ENCODE peak calls at places on chromosomes 11 and 22, in ten cellular contexts. H is lower leg skin, L is A549, F is heart left ventricle, G is PC-3, C is astrocyte of the cerebellum, S is tibial nerve, Y is ovary, U is astrocyte of the spinal cord, A is uterus. M is an unnamed sample.

GRCh38 chr22:27475548-27475897 is 326.0 kb downstream of the MN1 start:
- DNase-seq in F (no peak), C (no peak), L (no peak), A (no peak), H (no peak), S (no peak), G (peak; percentile 23), Y (no peak), U (no peak), M (peak; percentile 13)

GRCh38 chr11:65432133-65432650 is 9.6 kb downstream of the NEAT1 start:
- DNase-seq in Y (no peak), U (no peak), L (no peak), A (no peak), C (no peak), F (no peak), G (no peak), S (no peak), H (no peak), M (peak; percentile 61)

GRCh38 chr11:44065851-44066731 is at the start of gene ACCS:
- DNase-seq in U (peak; percentile 94), F (peak; percentile 97), C (peak; percentile 67), G (peak; percentile 84), Y (peak; percentile 96), H (peak; percentile 99), L (peak; percentile 97), A (peak; percentile 96), S (peak; percentile 95), M (peak; percentile 95)

GRCh38 chr11:44988981-44989635 is 38.4 kb upstream of the TP53I11 start:
- DNase-seq in U (no peak), G (no peak), A (no peak), L (no peak), H (peak; percentile 69), C (no peak), Y (peak; percentile 4), F (no peak), S (no peak), M (no peak)

GRCh38 chr11:75066061-75066460 is 30.6 kb downstream of the OR2AT4 start:
- DNase-seq in G (peak; percentile 54), C (no peak), A (no peak), Y (no peak), U (no peak), H (no peak), F (no peak), S (no peak), L (no peak), M (no peak)

GRCh38 chr22:35446365-35446764 is 46.4 kb downstream of the MCM5 start:
- DNase-seq in A (peak; percentile 78), G (peak; percentile 60), S (no peak), H (no peak), F (no peak), Y (no peak), C (peak; percentile 56), U (peak; percentile 84), L (no peak), M (peak; percentile 66)

GRCh38 chr11:86447763-86448480 is 73.2 kb downstream of the CCDC81 start:
- DNase-seq in G (no peak), L (no peak), A (no peak), Y (no peak), S (no peak), C (no peak), F (no peak), U (no peak), H (no peak), M (no peak)

GRCh38 chr11:108587109-108587508 is 6.5 kb downstream of the EXPH5 start:
- DNase-seq in S (no peak), A (no peak), Y (no peak), F (no peak), H (no peak), C (no peak), L (no peak), U (no peak), G (no peak), M (no peak)

GRCh38 chr11:66068154-66068821 is 1.8 kb upstream of the PACS1 start:
- DNase-seq in C (peak; percentile 49), F (peak; percentile 81), S (peak; percentile 78), U (peak; percentile 62), G (peak; percentile 80), H (peak; percentile 93), L (peak; percentile 81), A (peak; percentile 61), Y (peak; percentile 77), M (peak; percentile 73)

GRCh38 chr11:71221201-71221600 is 31.2 kb downstream of the SHANK2 start:
- DNase-seq in Y (no peak), A (no peak), L (no peak), G (no peak), C (no peak), F (no peak), U (no peak), H (no peak), S (no peak), M (no peak)

GRCh38 chr11:73597340-73597955 is 464 bp downstream of the FAM168A start:
- DNase-seq in F (no peak), H (peak; percentile 86), G (no peak), A (no peak), C (no peak), S (no peak), U (no peak), Y (no peak), L (no peak), M (no peak)

GRCh38 chr11:73592640-73593039 is 5.3 kb downstream of the FAM168A start:
- DNase-seq in C (no peak), L (no peak), F (no peak), S (no peak), H (no peak), U (no peak), G (no peak), A (no peak), Y (no peak), M (no peak)

GRCh38 chr11:73596547-73596946 is 1.4 kb downstream of the FAM168A start:
- DNase-seq in G (no peak), Y (no peak), U (no peak), C (no peak), F (no peak), A (no peak), L (no peak), H (no peak), S (no peak), M (no peak)

GRCh38 chr11:73598719-73599379 is 937 bp upstream of the FAM168A start:
- DNase-seq in L (no peak), S (no peak), H (no peak), G (no peak), Y (no peak), U (no peak), C (no peak), F (no peak), A (no peak), M (no peak)

GRCh38 chr11:73597956-73598718 is at the start of gene FAM168A:
- DNase-seq in H (peak; percentile 99), C (peak; percentile 96), A (peak; percentile 94), G (peak; percentile 97), S (peak; percentile 92), U (peak; percentile 98), L (peak; percentile 98), Y (peak; percentile 94), F (peak; percentile 98), M (peak; percentile 98)
- TF ChIP-seq CTCF in H (no peak), C (no peak), A (no peak), G (no peak), S (peak; percentile 65), U (no peak), L (no peak), Y (peak; percentile 17), F (no peak), M (peak; percentile 13)

GRCh38 chr22:23085785-23086184 is 15.5 kb downstream of the GNAZ start:
- DNase-seq in U (no peak), G (no peak), C (no peak), A (no peak), H (no peak), Y (no peak), S (no peak), L (no peak), F (no peak), M (no peak)
- H3K4me3 ChIP-seq in U (no peak overlapping the region), G (no peak overlapping the region), C (no peak overlapping the region), A (no peak overlapping the region), H (no peak overlapping the region), Y (no peak overlapping the region), S (no peak overlapping the region), L (no peak overlapping the region), F (no peak overlapping the region), M (no peak overlapping the region)

DNA sequence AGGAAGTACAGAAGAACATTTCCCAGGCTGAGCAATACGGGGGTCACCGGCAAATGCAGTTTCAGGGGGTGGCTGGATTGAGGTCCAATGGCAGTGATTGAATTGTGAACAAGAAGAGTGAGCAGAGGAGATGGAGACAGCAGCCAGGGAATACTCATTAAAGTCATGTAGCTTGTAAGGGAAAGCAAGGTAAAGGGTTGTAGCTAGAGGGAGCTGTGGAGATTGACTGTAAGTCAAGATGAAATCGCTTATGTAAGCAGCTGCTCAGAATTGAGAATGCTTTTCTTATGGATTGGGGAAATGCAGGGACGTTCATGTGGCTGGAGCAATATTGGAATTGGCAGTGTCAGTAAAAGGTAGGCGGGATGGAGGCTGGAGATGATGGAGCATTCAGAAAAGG is 111.4 kb upstream of the TBCEL start:
- DNase-seq in F (no peak), G (peak; percentile 60), L (peak; percentile 51), S (no peak), H (no peak), U (peak; percentile 27), C (peak; percentile 12), A (no peak), Y (no peak), M (peak; percentile 62)
- TF ChIP-seq CTCF in F (peak; percentile 14), G (peak; percentile 64), L (peak; percentile 27), S (no peak), H (no peak), U (peak; percentile 42), C (peak; percentile 36), A (no peak), Y (no peak), M (peak; percentile 50)

GRCh38 chr11:111923351-111923788 is 4.7 kb downstream of the C11orf52 start:
- DNase-seq in U (peak; percentile 36), A (no peak), S (peak; percentile 33), F (no peak), C (no peak), L (no peak), H (no peak), G (no peak), Y (no peak), M (peak; percentile 72)

GRCh38 chr11:111926505-111927391 is 8.0 kb downstream of the C11orf52 start:
- DNase-seq in Y (peak; percentile 97), H (peak; percentile 99), U (peak; percentile 98), C (peak; percentile 92), F (peak; percentile 98), G (peak; percentile 99), A (peak; percentile 97), L (peak; percentile 93), S (peak; percentile 96), M (peak; percentile 95)

GRCh38 chr11:111922803-111923202 is 4.1 kb downstream of the C11orf52 start:
- DNase-seq in S (peak; percentile 99), C (peak; percentile 73), U (peak; percentile 76), L (no peak), G (peak; percentile 65), Y (peak; percentile 84), F (no peak), H (no peak), A (no peak), M (peak; percentile 95)

GRCh38 chr11:111925953-111926352 is 7.2 kb downstream of the C11orf52 start:
- DNase-seq in L (no peak), U (no peak), H (no peak), C (no peak), G (no peak), S (no peak), Y (no peak), F (no peak), A (no peak), M (no peak)

DNA sequence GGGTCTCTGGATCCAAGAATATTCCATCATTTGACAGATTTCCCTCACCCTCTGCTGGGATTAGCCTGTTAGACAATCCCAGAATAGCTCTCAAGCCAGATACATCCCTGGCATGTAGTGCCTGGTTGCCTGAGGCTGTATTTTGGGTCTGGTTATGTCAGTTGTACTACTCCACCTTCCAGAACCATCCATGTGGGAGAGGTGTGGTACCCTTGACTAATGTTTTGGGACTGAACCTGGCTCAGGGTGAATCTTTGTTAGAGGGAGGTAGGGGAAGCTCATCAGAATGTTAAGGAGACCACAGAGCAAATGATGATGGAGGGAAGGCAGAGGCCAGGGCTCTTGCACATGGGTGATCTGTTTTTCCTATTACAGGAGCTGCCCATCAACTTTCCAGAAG is 5.2 kb downstream of the C11orf52 start:
- DNase-seq in S (no peak), Y (no peak), U (no peak), L (no peak), H (no peak), C (no peak), F (no peak), A (no peak), G (no peak), M (no peak)
- H3K4me3 ChIP-seq in S (peak overlapping the region; percentile 19), Y (no peak overlapping the region), U (no peak overlapping the region), L (no peak overlapping the region), H (no peak overlapping the region), C (no peak overlapping the region), F (peak overlapping the region; percentile 25), A (no peak overlapping the region), G (no peak overlapping the region), M (no peak overlapping the region)

M was measured in fibroblast of the aortic adventitia.